ENCODE peak calls at places on chromosomes 12 and 14, in seven cellular contexts. N is IMR-90, X is mesenchymal stem cell, Q is H9, O is H1, U is trophoblast cell, W is neuronal stem cell. Y is an unnamed sample. For H3K4me1, the result is how much of the 10 kb centered on the place peaks cover.

GRCh38 chr14:101774006-101774755 is 12.7 kb downstream of the PPP2R5C start:
- DNase-seq in N (no peak), X (no peak), Q (no peak), O (no peak), U (no peak), W (no peak), Y (no peak)

GRCh38 chr14:77301103-77301502 is 19.6 kb downstream of the POMT2 start:
- DNase-seq in N (peak), X (peak), Q (peak), O (peak), U (peak), W (peak), Y (peak)

GRCh38 chr12:52522346-52523011 is 2.3 kb upstream of the KRT5 start:
- DNase-seq in N (no peak), X (no peak), Q (peak), O (peak), U (no peak), W (no peak), Y (no peak)

GRCh38 chr14:96792581-96792980 is 4.6 kb upstream of the VRK1 start:
- DNase-seq in N (no peak), X (no peak), Q (no peak), O (no peak), U (no peak), W (no peak), Y (no peak)

GRCh38 chr12:2276288-2276842 is 223.6 kb downstream of the CACNA1C start:
- DNase-seq in N (peak), X (no peak), Q (no peak), O (no peak), U (peak), W (no peak), Y (no peak)

GRCh38 chr12:12540261-12541013 is 22.2 kb downstream of the DUSP16 start:
- DNase-seq in N (no peak), X (no peak), Q (no peak), O (no peak), U (no peak), W (no peak), Y (no peak)

GRCh38 chr14:61256826-61257468 is 24.2 kb downstream of the TMEM30B start:
- DNase-seq in N (no peak), X (no peak), Q (no peak), O (no peak), U (no peak), W (no peak), Y (no peak)

GRCh38 chr12:117052386-117053049 is 46.7 kb downstream of the TESC start:
- DNase-seq in N (no peak), X (no peak), Q (no peak), O (no peak), U (no peak), W (no peak), Y (no peak)

GRCh38 chr12:11545438-11546330 is 103.8 kb upstream of the ETV6 start:
- DNase-seq in N (no peak), X (no peak), Q (no peak), O (no peak), U (no peak), W (no peak), Y (peak)

GRCh38 chr14:50967104-50967503 is 22.8 kb upstream of the PYGL start:
- DNase-seq in N (peak), X (no peak), Q (no peak), O (no peak), U (peak), W (no peak), Y (no peak)

GRCh38 chr14:80681651-80682050 is 259.9 kb downstream of the CEP128 start:
- DNase-seq in N (peak), X (peak), Q (no peak), O (no peak), U (peak), W (no peak), Y (no peak)

GRCh38 chr12:13203028-13203922 is 6.7 kb downstream of the EMP1 start:
- DNase-seq in N (no peak), X (peak), Q (peak), O (peak), U (no peak), W (no peak), Y (peak)

GRCh38 chr14:36663404-36664321 is 2.0 kb downstream of the PAX9 start:
- DNase-seq in N (no peak), X (peak), Q (peak), O (peak), U (no peak), W (no peak), Y (peak)

GRCh38 chr12:101570022-101570421 is 24.7 kb upstream of the MYBPC1 start:
- DNase-seq in N (peak), X (peak), Q (no peak), O (no peak), U (peak), W (no peak), Y (peak)

GRCh38 chr12:53197011-53197640 is 9.9 kb downstream of the ITGB7 start:
- DNase-seq in N (no peak), X (no peak), Q (no peak), O (no peak), U (no peak), W (no peak), Y (no peak)

GRCh38 chr12:96247567-96247962 is 53.4 kb downstream of the ELK3 start:
- DNase-seq in N (peak), X (peak), Q (no peak), O (no peak), U (no peak), W (no peak), Y (no peak)

GRCh38 chr12:124307556-124307825 is 12.6 kb downstream of the RFLNA start:
- DNase-seq in N (no peak), X (no peak), Q (no peak), O (no peak), U (no peak), W (no peak), Y (no peak)

GRCh38 chr12:49548822-49549648 is 10.2 kb downstream of the KCNH3 start:
- DNase-seq in N (no peak), X (peak), Q (peak), O (peak), U (peak), W (peak), Y (peak)

GRCh38 chr12:14373202-14373601 is 7.7 kb downstream of the ATF7IP start:
- DNase-seq in N (peak), X (peak), Q (no peak), O (no peak), U (no peak), W (no peak), Y (no peak)

GRCh38 chr14:68619805-68620574 is 172.9 kb downstream of the ZFP36L1 start:
- DNase-seq in N (peak), X (peak), Q (no peak), O (no peak), U (peak), W (no peak), Y (peak)

GRCh38 chr14:68468437-68469207 is 324.2 kb downstream of the ZFP36L1 start:
- DNase-seq in N (no peak), X (peak), Q (no peak), O (no peak), U (peak), W (no peak), Y (no peak)

GRCh38 chr14:86521032-86521730 is 991.2 kb downstream of the FLRT2 start:
- DNase-seq in N (no peak), X (no peak), Q (no peak), O (no peak), U (no peak), W (no peak), Y (no peak)

GRCh38 chr14:74618078-74618952 is 6.3 kb upstream of the LTBP2 start:
- DNase-seq in N (peak), X (peak), Q (no peak), O (no peak), U (peak), W (no peak), Y (peak)

GRCh38 chr12:94594443-94594825 is 55.9 kb downstream of the TMCC3 start:
- DNase-seq in N (no peak), X (no peak), Q (no peak), O (no peak), U (no peak), W (no peak), Y (no peak)

GRCh38 chr12:28550757-28551381 is 360.6 kb downstream of the CCDC91 start:
- DNase-seq in N (peak), X (peak), Q (no peak), O (no peak), U (no peak), W (no peak), Y (peak)

GRCh38 chr12:28558232-28558631 is 368.0 kb downstream of the CCDC91 start:
- DNase-seq in N (no peak), X (no peak), Q (no peak), O (no peak), U (no peak), W (no peak), Y (no peak)

GRCh38 chr12:28552472-28553061 is 362.3 kb downstream of the CCDC91 start:
- DNase-seq in N (no peak), X (no peak), Q (no peak), O (no peak), U (no peak), W (no peak), Y (no peak)

DNA sequence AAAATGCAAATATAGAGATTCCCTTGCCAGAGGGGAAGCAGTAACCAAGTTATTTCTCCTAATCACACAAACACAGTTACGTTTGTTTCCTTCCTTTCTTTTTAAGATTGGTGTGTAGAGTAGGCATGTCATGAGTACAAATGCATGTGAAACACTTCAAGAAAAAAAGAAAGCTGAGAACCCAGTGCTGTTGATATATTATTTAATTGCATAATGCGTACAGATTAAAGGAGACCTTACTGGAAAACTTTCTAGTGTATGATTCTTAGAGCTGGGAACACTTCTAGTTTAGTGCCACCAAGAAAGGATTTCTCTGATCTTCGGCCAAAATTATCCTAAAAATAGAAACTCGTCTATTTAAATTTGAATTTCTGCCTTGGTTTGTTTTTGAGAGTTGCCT is 365.5 kb downstream of the CCDC91 start:
- DNase-seq in N (no peak), X (no peak), Q (no peak), O (no peak), U (no peak), W (no peak), Y (no peak)
- H3K27ac ChIP-seq in N (no peak), X (no peak), Q (no peak), O (no peak), U (no peak), W (no peak), Y (no peak)

DNA sequence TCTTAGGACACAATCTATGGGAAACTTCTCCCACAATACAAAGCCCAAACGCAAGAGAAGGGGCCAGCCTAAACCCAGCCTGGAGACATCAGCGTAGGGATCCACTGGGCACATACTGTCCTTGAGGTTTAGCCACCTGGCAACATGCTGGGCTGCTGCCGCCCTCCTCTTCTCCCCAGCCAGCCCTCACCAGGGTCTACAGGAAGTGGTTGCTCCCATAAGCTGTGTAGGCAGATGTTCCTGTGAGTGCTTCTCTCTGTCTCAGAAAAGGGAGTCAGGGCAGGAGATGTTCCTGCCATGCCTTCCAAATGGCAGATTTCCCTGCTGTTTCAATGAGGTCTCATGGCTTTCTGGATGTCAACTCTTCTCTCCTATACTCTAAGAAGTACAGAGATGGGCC is 241.4 kb downstream of the PCNX1 start:
- DNase-seq in N (no peak), X (no peak), Q (no peak), O (no peak), U (no peak), W (no peak), Y (no peak)
- H4K8ac ChIP-seq in N (no peak), X (no peak), Q (no peak), O (no peak), U (no peak), W (no peak), Y (no peak)

GRCh38 chr14:100017578-100017977 is 47.6 kb upstream of the EVL start:
- DNase-seq in N (peak), X (no peak), Q (no peak), O (no peak), U (no peak), W (no peak), Y (no peak)
- H3K4me1 ChIP-seq in N (under half), X (under half), Q (under half), O (under half), U (under half), W (under half), Y (under half)

DNA sequence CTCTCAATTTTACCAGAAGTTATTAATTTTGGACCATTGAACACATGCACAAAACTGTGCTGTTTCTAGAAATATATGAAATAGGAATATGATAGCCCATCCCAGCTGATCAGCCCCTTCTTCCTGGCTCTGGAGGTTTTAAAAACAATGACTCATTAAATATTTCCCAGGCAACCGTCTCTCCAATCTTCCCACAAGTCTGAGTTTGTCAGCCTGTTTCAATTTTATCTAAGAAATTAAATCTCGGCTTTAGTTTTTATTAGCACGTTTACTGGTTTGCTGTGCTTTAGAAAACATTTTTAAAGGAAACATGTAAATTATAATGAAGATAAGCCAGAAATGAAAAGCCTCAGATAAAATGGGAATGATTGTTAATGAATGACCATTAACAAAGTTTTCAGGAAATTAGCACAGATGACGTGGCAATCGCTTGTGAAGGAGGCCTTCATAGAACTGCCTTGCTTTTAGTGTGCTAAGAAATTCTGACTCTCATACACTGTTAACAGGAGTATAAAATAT is 89.3 kb upstream of the RAP1B start:
- DNase-seq in N (peak), X (peak), Q (no peak), O (no peak), U (no peak), W (no peak), Y (no peak)
- H3K27ac ChIP-seq in N (no peak), X (peak), Q (no peak), O (no peak), U (no peak), W (no peak), Y (no peak)

GRCh38 chr14:29820785-29821184 is 106.9 kb downstream of the PRKD1 start:
- DNase-seq in N (no peak), X (no peak), Q (no peak), O (no peak), U (no peak), W (no peak), Y (no peak)
- H4K8ac ChIP-seq in N (no peak), X (no peak), Q (no peak), O (no peak), U (no peak), W (no peak), Y (no peak)

GRCh38 chr12:3698218-3698974 is 54.5 kb downstream of the CRACR2A start:
- DNase-seq in N (peak), X (peak), Q (no peak), O (no peak), U (no peak), W (no peak), Y (no peak)

GRCh38 chr12:3692616-3693365 is 60.1 kb downstream of the CRACR2A start:
- DNase-seq in N (no peak), X (no peak), Q (no peak), O (peak), U (no peak), W (no peak), Y (no peak)

GRCh38 chr12:3700861-3701260 is 52.0 kb downstream of the CRACR2A start:
- DNase-seq in N (peak), X (peak), Q (no peak), O (no peak), U (no peak), W (no peak), Y (no peak)

GRCh38 chr12:3694673-3695072 is 58.2 kb downstream of the CRACR2A start:
- DNase-seq in N (no peak), X (no peak), Q (no peak), O (no peak), U (no peak), W (no peak), Y (no peak)

GRCh38 chr12:3697311-3697870 is 55.5 kb downstream of the CRACR2A start:
- DNase-seq in N (peak), X (peak), Q (no peak), O (no peak), U (no peak), W (no peak), Y (no peak)
- H3K4me1 ChIP-seq in N (under half), X (under half), Q (under half), O (under half), U (under half), W (under half), Y (under half)

GRCh38 chr12:76786986-76787385 is 23.1 kb downstream of the ZDHHC17 start:
- DNase-seq in N (no peak), X (no peak), Q (no peak), O (no peak), U (no peak), W (no peak), Y (no peak)

GRCh38 chr12:76785407-76785806 is 21.5 kb downstream of the ZDHHC17 start:
- DNase-seq in N (no peak), X (no peak), Q (no peak), O (no peak), U (no peak), W (no peak), Y (no peak)

GRCh38 chr12:76787689-76788088 is 23.8 kb downstream of the ZDHHC17 start:
- DNase-seq in N (no peak), X (no peak), Q (no peak), O (no peak), U (no peak), W (no peak), Y (no peak)

GRCh38 chr12:76782440-76782996 is 18.6 kb downstream of the ZDHHC17 start:
- DNase-seq in N (no peak), X (peak), Q (no peak), O (no peak), U (no peak), W (no peak), Y (peak)

GRCh38 chr12:76784600-76785051 is 20.7 kb downstream of the ZDHHC17 start:
- DNase-seq in N (peak), X (no peak), Q (no peak), O (no peak), U (peak), W (no peak), Y (peak)
- H3K27ac ChIP-seq in N (no peak), X (peak), Q (no peak), O (no peak), U (peak), W (peak), Y (no peak)

DNA sequence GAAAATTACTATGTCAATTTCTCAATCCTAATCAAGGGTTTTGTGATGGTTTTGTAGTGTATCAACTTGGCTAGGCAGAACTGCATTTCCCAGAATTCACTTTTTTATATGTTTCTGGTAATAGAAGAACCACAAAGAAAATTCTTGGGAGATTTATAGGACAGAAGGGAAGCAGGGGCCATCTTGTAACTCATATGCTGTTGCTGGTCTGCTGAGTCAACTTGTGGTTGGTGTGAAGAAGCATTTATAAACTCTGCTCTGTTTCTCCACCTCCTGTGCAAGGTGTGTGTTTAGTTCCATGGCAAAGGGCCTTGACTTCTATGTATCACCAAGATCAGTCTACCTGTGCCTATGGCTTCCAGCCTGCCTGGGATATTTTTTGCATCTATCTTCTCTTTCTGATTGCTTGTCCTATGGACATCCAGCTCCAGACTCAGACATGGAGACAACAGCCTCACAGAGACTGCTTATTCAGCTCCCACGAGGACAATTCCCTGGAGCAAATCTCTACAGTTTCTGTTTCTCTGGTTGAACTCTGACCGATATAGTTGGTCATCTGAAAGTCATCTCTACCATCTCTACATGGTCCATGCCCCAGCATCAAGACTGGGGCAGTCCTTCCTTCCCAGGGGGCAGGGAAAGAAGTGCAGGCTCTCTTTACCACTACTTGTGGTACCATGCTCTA is 364.3 kb upstream of the DDHD1 start:
- DNase-seq in N (peak), X (peak), Q (no peak), O (no peak), U (no peak), W (no peak), Y (no peak)
- H4K8ac ChIP-seq in N (peak), X (no peak), Q (no peak), O (no peak), U (no peak), W (no peak), Y (no peak)

GRCh38 chr12:75953312-75953906 is 78.2 kb downstream of the PHLDA1 start:
- DNase-seq in N (peak), X (peak), Q (no peak), O (no peak), U (peak), W (no peak), Y (no peak)

GRCh38 chr12:75954076-75954475 is 77.5 kb downstream of the PHLDA1 start:
- DNase-seq in N (peak), X (peak), Q (no peak), O (no peak), U (peak), W (no peak), Y (peak)

GRCh38 chr12:75955251-75955650 is 76.3 kb downstream of the PHLDA1 start:
- DNase-seq in N (no peak), X (no peak), Q (peak), O (no peak), U (no peak), W (no peak), Y (peak)

GRCh38 chr12:75954749-75955148 is 76.8 kb downstream of the PHLDA1 start:
- DNase-seq in N (no peak), X (no peak), Q (no peak), O (no peak), U (peak), W (no peak), Y (no peak)

GRCh38 chr12:75951399-75952228 is 80.0 kb downstream of the PHLDA1 start:
- DNase-seq in N (no peak), X (no peak), Q (no peak), O (no peak), U (peak), W (no peak), Y (no peak)
- H3K4me1 ChIP-seq in N (under half), X (under half), Q (under half), O (under half), U (under half), W (under half), Y (under half)

Y was measured in mesendoderm.